ENCODE peak calls at places on chromosomes 13 and 19, in five cellular contexts. A is mesothelial cell of epicardium, B is ELR, F is IMR-90, D is iris pigment epithelial cell. Z is an unnamed sample.

GRCh38 chr13:39326471-39326870 is 276.5 kb downstream of the LHFPL6 start:
- DNase-seq in A (no peak), B (no peak), F (no peak), D (no peak), Z (no peak)

GRCh38 chr13:59673301-59673700 is 490.4 kb downstream of the DIAPH3 start:
- DNase-seq in A (no peak), B (no peak), F (peak), D (peak), Z (no peak)

GRCh38 chr13:89027694-89028306 is 1356.6 kb downstream of the SLITRK5 start:
- DNase-seq in A (no peak), B (no peak), F (no peak), D (no peak), Z (no peak)

GRCh38 chr19:48874309-48875135 is 2.3 kb downstream of the PPP1R15A start:
- DNase-seq in A (no peak), B (peak), F (peak), D (peak), Z (no peak)

GRCh38 chr19:49489601-49490167 is 2.3 kb downstream of the RPL13A start:
- DNase-seq in A (no peak), B (no peak), F (no peak), D (no peak), Z (no peak)

GRCh38 chr13:35143123-35143522 is 201.1 kb downstream of the NBEA start:
- DNase-seq in A (no peak), B (no peak), F (no peak), D (no peak), Z (no peak)

GRCh38 chr13:68081051-68081450 is 850.9 kb upstream of the PCDH9 start:
- DNase-seq in A (no peak), B (no peak), F (no peak), D (no peak), Z (no peak)

GRCh38 chr13:67736646-67737420 is 506.7 kb upstream of the PCDH9 start:
- DNase-seq in A (no peak), B (peak), F (peak), D (peak), Z (peak)

GRCh38 chr19:44131955-44132354 is 9.4 kb upstream of the ZNF234 start:
- DNase-seq in A (no peak), B (no peak), F (no peak), D (no peak), Z (no peak)

GRCh38 chr19:35986664-35987570 is 8.1 kb upstream of the SDHAF1 start:
- DNase-seq in A (no peak), B (no peak), F (no peak), D (no peak), Z (peak)

GRCh38 chr19:48393196-48393558 is 291 bp upstream of the GRIN2D start:
- DNase-seq in A (no peak), B (no peak), F (no peak), D (no peak), Z (peak)

GRCh38 chr13:21137696-21138095 is 38.7 kb downstream of the SKA3 start:
- DNase-seq in A (no peak), B (peak), F (peak), D (peak), Z (no peak)

GRCh38 chr19:19120308-19121156 is 17.7 kb downstream of the TMEM161A start:
- DNase-seq in A (peak), B (peak), F (peak), D (peak), Z (peak)

GRCh38 chr19:30830875-30831274 is 458.7 kb downstream of the ZNF536 start:
- DNase-seq in A (no peak), B (no peak), F (no peak), D (no peak), Z (no peak)

GRCh38 chr13:27559714-27560113 is 60.6 kb downstream of the LNX2 start:
- DNase-seq in A (no peak), B (no peak), F (no peak), D (no peak), Z (no peak)

GRCh38 chr13:52353116-52353718 is 52.8 kb downstream of the THSD1 start:
- DNase-seq in A (no peak), B (peak), F (peak), D (peak), Z (no peak)

GRCh38 chr19:48867119-48867921 is 1.1 kb downstream of the PLEKHA4 start:
- DNase-seq in A (no peak), B (no peak), F (no peak), D (no peak), Z (no peak)

GRCh38 chr19:13163609-13164364 is 13.6 kb downstream of the IER2 start:
- DNase-seq in A (peak), B (peak), F (peak), D (peak), Z (peak)

GRCh38 chr13:32031025-32031814 is at the start of gene FRY:
- DNase-seq in A (peak), B (peak), F (peak), D (peak), Z (peak)

GRCh38 chr13:62357887-62358645 is 942.4 kb upstream of the PCDH20 start:
- DNase-seq in A (no peak), B (peak), F (peak), D (peak), Z (peak)

GRCh38 chr19:29881386-29881785 is 60.7 kb upstream of the URI1 start:
- DNase-seq in A (no peak), B (peak), F (peak), D (peak), Z (no peak)

GRCh38 chr19:33493401-33494275 is 28.0 kb downstream of the PEPD start:
- DNase-seq in A (peak), B (no peak), F (no peak), D (no peak), Z (no peak)

GRCh38 chr13:111204438-111205177 is 89.5 kb downstream of the ARHGEF7 start:
- DNase-seq in A (peak), B (peak), F (peak), D (peak), Z (no peak)

GRCh38 chr13:27587083-27587482 is 33.2 kb downstream of the LNX2 start:
- DNase-seq in A (no peak), B (no peak), F (no peak), D (no peak), Z (no peak)

GRCh38 chr19:3336680-3337523 is 29.5 kb upstream of the NFIC start:
- DNase-seq in A (no peak), B (no peak), F (peak), D (peak), Z (no peak)

GRCh38 chr13:21822029-21822428 is 151.2 kb downstream of the FGF9 start:
- DNase-seq in A (no peak), B (no peak), F (no peak), D (no peak), Z (no peak)

GRCh38 chr13:114097504-114097892 is 34.9 kb downstream of the RASA3 start:
- DNase-seq in A (no peak), B (no peak), F (no peak), D (no peak), Z (no peak)

GRCh38 chr13:94997126-94997525 is 284.8 kb upstream of the SOX21 start:
- DNase-seq in A (no peak), B (no peak), F (no peak), D (no peak), Z (no peak)

GRCh38 chr19:4337906-4338440 is 654 bp downstream of the STAP2 start:
- DNase-seq in A (no peak), B (no peak), F (no peak), D (no peak), Z (no peak)

GRCh38 chr19:19403373-19403901 is 2.0 kb upstream of the GATAD2A start:
- DNase-seq in A (no peak), B (peak), F (peak), D (peak), Z (no peak)

GRCh38 chr19:33678796-33679195 is 57.0 kb downstream of the CHST8 start:
- DNase-seq in A (no peak), B (no peak), F (no peak), D (no peak), Z (no peak)

GRCh38 chr13:96880419-96880818 is 113.9 kb downstream of the OXGR1 start:
- DNase-seq in A (no peak), B (no peak), F (no peak), D (no peak), Z (no peak)

GRCh38 chr13:37561031-37561430 is 37.5 kb downstream of the POSTN start:
- DNase-seq in A (no peak), B (no peak), F (peak), D (no peak), Z (no peak)

GRCh38 chr13:94249512-94249911 is 230.0 kb downstream of the DCT start:
- DNase-seq in A (no peak), B (peak), F (peak), D (peak), Z (no peak)

GRCh38 chr19:18417250-18418033 is 1.8 kb upstream of the SSBP4 start:
- DNase-seq in A (peak), B (peak), F (peak), D (peak), Z (peak)